ENCODE peak calls at places on chromosomes 6 and 20, in six cellular contexts. K is activated naive CD8-positive, alpha-beta T cell treated with anti-CD3 and anti-CD28 coated beads, Interleukin-2, amount 50 U/mL, for 24 hours; V is mammary epithelial cell; W is ACHN; C is HFFc6; U is T-helper 9 cell. P is an unnamed sample.

GRCh38 chr6:126380072-126380583 is 40.2 kb downstream of the CENPW start:
- DNase-seq in V (no peak), K (no peak), C (no peak), U (no peak), W (no peak), P (no peak)

GRCh38 chr20:56630506-56631317 is 1.6 kb downstream of the TFAP2C start:
- DNase-seq in V (peak; percentile 71), C (peak; percentile 8), K (no peak), U (no peak), W (no peak), P (peak; percentile 26)

GRCh38 chr6:127515794-127516675 is 3.1 kb downstream of the MTCL3 start:
- DNase-seq in W (peak; percentile 84), C (peak; percentile 64), V (peak; percentile 29), K (peak; percentile 67), U (peak; percentile 65), P (peak; percentile 62)

GRCh38 chr6:122184260-122184934 is 215.1 kb upstream of the HSF2 start:
- DNase-seq in V (peak; percentile 4), W (peak; percentile 32), K (no peak), C (peak; percentile 32), U (no peak), P (peak; percentile 26)

GRCh38 chr6:23754197-23754596 is 371.8 kb upstream of the NRSN1 start:
- DNase-seq in U (no peak), K (no peak), W (no peak), V (no peak), C (no peak), P (no peak)

GRCh38 chr6:87237804-87238203 is 82.4 kb downstream of the ZNF292 start:
- DNase-seq in K (no peak), C (peak; percentile 21), W (peak; percentile 29), V (no peak), U (no peak), P (peak; percentile 9)

GRCh38 chr6:24960991-24961475 is 25.3 kb upstream of the RIPOR2 start:
- DNase-seq in V (no peak), U (no peak), W (no peak), K (no peak), C (no peak), P (no peak)

GRCh38 chr6:47319867-47320266 is 10.2 kb upstream of the TNFRSF21 start:
- DNase-seq in K (no peak), U (no peak), V (no peak), C (no peak), W (no peak), P (no peak)

GRCh38 chr6:132087391-132087790 is 136.2 kb upstream of the CCN2 start:
- DNase-seq in C (no peak), U (no peak), W (no peak), V (no peak), K (no peak), P (peak; percentile 53)

GRCh38 chr6:130677312-130677711 is 149.9 kb upstream of the SMLR1 start:
- DNase-seq in K (no peak), W (no peak), C (no peak), V (no peak), U (no peak), P (no peak)

P was measured in foreskin fibroblast.